ENCODE peak calls at places on chromosome 6, in six cellular contexts. N is AG04450; A is stimulated activated CD4-positive, alpha-beta T cell treated with anti-CD3 and anti-CD28 coated beads, Interleukin-12 subunit alpha, Interleukin-12 subunit beta, amount 100 ng/mL, for 4 hours; H is COR-L47; Z is MCF 10A; Q is effector memory CD4-positive, alpha-beta T cell. T is an unnamed sample.

GRCh38 chr6:84263557-84263956 is 36.1 kb upstream of the CEP162 start:
- DNase-seq in N (no peak), A (no peak), H (no peak), Z (peak; percentile 34), Q (no peak), T (no peak)

GRCh38 chr6:122788663-122789062 is 395 bp upstream of the SMPDL3A start:
- DNase-seq in N (no peak), A (no peak), H (no peak), Z (no peak), Q (no peak), T (no peak)

GRCh38 chr6:142485256-142485655 is 183.4 kb downstream of the ADGRG6 start:
- DNase-seq in N (peak; percentile 45), A (no peak), H (peak; percentile 7), Z (peak; percentile 62), Q (no peak), T (no peak)

GRCh38 chr6:3356824-3357420 is 98.2 kb downstream of the PSMG4 start:
- DNase-seq in N (no peak), A (no peak), H (no peak), Z (no peak), Q (no peak), T (no peak)

GRCh38 chr6:36052092-36052491 is 24.5 kb downstream of the MAPK14 start:
- DNase-seq in N (no peak), A (no peak), H (no peak), Z (no peak), Q (no peak), T (no peak)

GRCh38 chr6:112180095-112180820 is 74.1 kb downstream of the LAMA4 start:
- DNase-seq in N (peak; percentile 74), A (no peak), H (peak; percentile 50), Z (peak; percentile 92), Q (peak; percentile 36), T (peak; percentile 66)

GRCh38 chr6:53119349-53119748 is 29.3 kb downstream of the GCM1 start:
- DNase-seq in N (no peak), A (no peak), H (no peak), Z (no peak), Q (no peak), T (no peak)

GRCh38 chr6:160428069-160428430 is 79.9 kb downstream of the SLC22A3 start:
- DNase-seq in N (no peak), A (no peak), H (no peak), Z (peak; percentile 45), Q (no peak), T (no peak)

GRCh38 chr6:89509719-89510339 is 76.9 kb downstream of the ANKRD6 start:
- DNase-seq in N (no peak), A (no peak), H (peak; percentile 56), Z (peak; percentile 20), Q (no peak), T (no peak)

GRCh38 chr6:41064841-41065240 is 7.3 kb downstream of the OARD1 start:
- DNase-seq in N (no peak), A (no peak), H (no peak), Z (no peak), Q (no peak), T (no peak)

GRCh38 chr6:159042003-159042823 is 2.6 kb downstream of the TAGAP start:
- DNase-seq in N (peak; percentile 11), A (peak; percentile 53), H (peak; percentile 41), Z (peak; percentile 85), Q (peak; percentile 76), T (peak; percentile 94)

GRCh38 chr6:164870175-164870574 is 439.2 kb downstream of the C6orf118 start:
- DNase-seq in N (no peak), A (no peak), H (no peak), Z (peak; percentile 9), Q (no peak), T (no peak)

T was measured in endodermal cell.